ENCODE peak calls at places on chromosomes 7 and 10, in nine cellular contexts. J, X, N, B, T, Y, Q, R and O are unnamed samples.

GRCh38 chr7:95952851-95953250 is 180.5 kb downstream of the DYNC1I1 start:
- DNase-seq in Q (no peak), R (no peak), T (no peak), J (no peak), X (no peak), B (no peak), Y (no peak), N (no peak), O (no peak)

GRCh38 chr7:135164357-135165021 is 6.0 kb downstream of the CYREN start:
- DNase-seq in T (no peak), R (no peak), Y (no peak), Q (no peak), B (no peak), N (no peak), X (peak; percentile 42), J (no peak), O (no peak)

GRCh38 chr7:67847063-67847798 is 850.6 kb downstream of the TYW1 start:
- DNase-seq in X (no peak), N (no peak), R (no peak), J (no peak), B (no peak), Y (no peak), T (no peak), Q (no peak), O (no peak)

GRCh38 chr7:1520574-1521234 is 9.8 kb upstream of the MAFK start:
- DNase-seq in B (no peak), Q (no peak), N (no peak), Y (peak; percentile 92), T (peak; percentile 85), J (no peak), R (no peak), X (peak; percentile 100), O (no peak)

GRCh38 chr7:25360471-25360870 is 132.2 kb upstream of the NPVF start:
- DNase-seq in N (no peak), R (no peak), B (no peak), X (no peak), T (no peak), Y (no peak), J (no peak), Q (no peak), O (no peak)

GRCh38 chr10:63013755-63014154 is 119.4 kb upstream of the NRBF2 start:
- DNase-seq in R (no peak), N (no peak), Y (no peak), J (no peak), X (no peak), B (no peak), Q (no peak), T (no peak), O (no peak)

GRCh38 chr10:70324341-70324861 is 40.6 kb upstream of the NPFFR1 start:
- DNase-seq in R (no peak), X (no peak), J (no peak), Y (no peak), N (no peak), B (no peak), T (no peak), Q (peak; percentile 30), O (no peak)

GRCh38 chr10:17250736-17251135 is 22.7 kb downstream of the VIM start:
- DNase-seq in Y (no peak), R (no peak), B (no peak), N (no peak), T (peak; percentile 14), X (no peak), Q (no peak), J (no peak), O (no peak)

GRCh38 chr10:49762566-49762877 is 399 bp upstream of the OGDHL start:
- DNase-seq in B (no peak), R (no peak), T (no peak), Y (no peak), N (no peak), J (no peak), Q (no peak), X (no peak), O (no peak)

GRCh38 chr7:40230086-40230485 is 95.3 kb downstream of the SUGCT start:
- DNase-seq in B (no peak), Y (peak; percentile 19), X (no peak), T (no peak), J (no peak), R (no peak), N (no peak), Q (no peak), O (no peak)

DNA sequence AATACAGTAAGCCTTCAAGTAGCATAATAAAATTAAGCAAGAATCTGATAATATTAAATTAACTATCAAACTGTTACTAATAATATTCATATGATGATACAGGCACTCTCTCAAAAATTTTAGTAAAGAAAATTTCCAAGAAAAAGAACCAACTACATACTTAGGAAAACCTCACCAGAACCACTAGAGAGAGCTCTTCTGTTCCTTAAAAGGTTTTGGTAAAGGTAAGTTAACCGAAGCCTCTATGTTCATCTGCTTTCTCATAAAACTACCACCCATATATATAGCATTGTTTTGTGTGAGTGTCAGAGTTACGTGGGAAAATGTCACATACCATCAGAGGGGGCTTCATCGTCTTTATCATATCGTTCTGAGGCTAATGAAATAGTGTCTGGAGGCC is 20.7 kb downstream of the SKAP2 start:
- DNase-seq in T (no peak), Q (no peak), J (no peak), N (no peak), X (peak; percentile 55), R (no peak), Y (peak; percentile 12), B (no peak), O (no peak)
- TF ChIP-seq CTCF in T (no peak), Q (no peak), J (no peak), N (no peak), X (peak; percentile 40), R (no peak), Y (peak; percentile 19), B (no peak), O (no peak)

GRCh38 chr7:142874837-142875236 is 10.7 kb downstream of the TRPV6 start:
- DNase-seq in B (no peak), X (no peak), Y (no peak), N (no peak), Q (no peak), J (no peak), R (no peak), T (no peak), O (no peak)

GRCh38 chr7:142874409-142874808 is 11.1 kb downstream of the TRPV6 start:
- DNase-seq in R (peak; percentile 28), Q (no peak), T (no peak), X (no peak), N (no peak), Y (no peak), J (no peak), B (no peak), O (no peak)

GRCh38 chr7:142872106-142872675 is 13.4 kb downstream of the TRPV6 start:
- DNase-seq in J (no peak), B (no peak), N (no peak), Y (no peak), T (no peak), X (no peak), Q (no peak), R (no peak), O (no peak)

GRCh38 chr7:142873871-142874270 is 11.7 kb downstream of the TRPV6 start:
- DNase-seq in T (no peak), Q (no peak), Y (no peak), R (no peak), J (no peak), N (no peak), X (no peak), B (no peak), O (no peak)

GRCh38 chr7:142873281-142873784 is 12.2 kb downstream of the TRPV6 start:
- DNase-seq in T (no peak), B (no peak), Y (peak; percentile 3), J (peak; percentile 43), X (peak; percentile 33), Q (peak; percentile 33), R (no peak), N (no peak), O (no peak)
- TF ChIP-seq CTCF in T (peak; percentile 35), B (peak; percentile 59), Y (peak; percentile 54), J (peak; percentile 76), X (no peak), Q (peak; percentile 53), R (peak; percentile 47), N (peak; percentile 28), O (no peak)

GRCh38 chr7:150934045-150934766 is 43.9 kb downstream of the KCNH2 start:
- DNase-seq in Q (no peak), Y (no peak), T (no peak), X (no peak), J (no peak), R (no peak), N (no peak), B (no peak), O (no peak)

GRCh38 chr7:150927157-150927953 is 50.8 kb downstream of the KCNH2 start:
- DNase-seq in B (no peak), T (no peak), Y (no peak), N (no peak), Q (no peak), R (no peak), X (no peak), J (no peak), O (no peak)

GRCh38 chr7:150935149-150935548 is 43.0 kb downstream of the KCNH2 start:
- DNase-seq in X (no peak), B (no peak), Q (no peak), J (no peak), N (no peak), Y (no peak), T (no peak), R (no peak), O (no peak)

GRCh38 chr7:150927954-150928340 is 50.2 kb downstream of the KCNH2 start:
- DNase-seq in T (no peak), X (peak; percentile 27), Y (peak; percentile 3), J (no peak), R (no peak), N (no peak), Q (no peak), B (no peak), O (no peak)

GRCh38 chr7:150931199-150931869 is 46.8 kb downstream of the KCNH2 start:
- DNase-seq in T (no peak), J (no peak), Y (no peak), X (no peak), R (no peak), Q (no peak), B (no peak), N (no peak), O (no peak)
- TF ChIP-seq CTCF in T (no peak), J (no peak), Y (no peak), X (no peak), R (no peak), Q (no peak), B (no peak), N (no peak), O (no peak)

DNA sequence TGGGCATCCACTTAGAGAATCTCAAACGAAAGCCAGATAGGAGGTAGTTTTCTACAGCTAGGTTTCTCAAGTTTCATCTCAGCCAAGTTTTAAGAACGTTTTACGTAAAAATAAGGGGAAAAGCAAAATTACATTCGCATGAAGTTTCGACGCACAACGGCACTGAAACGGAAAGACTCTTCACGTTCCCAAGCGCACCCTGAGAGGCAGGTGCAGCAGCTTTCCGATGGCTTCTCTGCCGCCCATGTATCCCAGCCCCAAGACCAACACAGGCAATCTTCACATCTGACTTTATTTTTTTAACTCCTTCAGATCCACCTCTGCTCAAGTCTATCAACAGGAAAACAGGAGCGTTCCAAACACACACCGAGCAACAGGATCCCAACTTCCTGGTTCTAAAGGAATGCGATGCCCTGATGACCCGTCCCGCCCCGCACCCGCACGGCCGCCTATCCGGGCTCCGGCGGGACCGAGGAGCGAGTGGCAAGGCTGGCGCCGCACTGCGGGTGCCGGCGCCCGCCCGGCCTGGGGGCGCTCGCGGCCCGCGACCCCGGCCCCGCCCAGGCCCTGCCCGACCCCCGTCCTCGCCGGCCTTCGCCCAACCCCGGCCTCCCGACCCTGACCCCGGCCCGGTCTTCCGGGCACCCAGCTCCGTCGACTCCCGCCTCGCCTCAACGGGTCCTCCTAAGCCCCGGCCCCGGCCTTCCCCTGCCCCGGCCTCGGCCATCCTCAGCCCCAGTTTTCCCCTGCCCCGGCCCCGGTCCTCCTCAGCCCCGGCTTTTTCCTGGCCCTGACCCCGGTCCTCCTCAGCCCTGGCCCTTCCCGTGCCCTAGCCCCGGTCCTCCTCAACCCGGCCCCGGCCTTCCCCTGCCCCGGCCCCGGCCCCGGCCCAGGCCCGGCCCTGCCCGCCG is 835 bp downstream of the LARP4B start:
- DNase-seq in B (peak; percentile 28), Y (peak; percentile 61), N (peak; percentile 61), J (peak; percentile 73), T (peak; percentile 54), Q (peak; percentile 49), X (peak; percentile 56), R (peak; percentile 47), O (no peak)
- TF ChIP-seq CTCF in B (no peak), Y (no peak), N (no peak), J (no peak), T (no peak), Q (no peak), X (no peak), R (no peak), O (no peak)